ENCODE peak calls at places on chromosomes 2 and 18, in four cellular contexts. K, J, N and O are unnamed samples.

GRCh38 chr2:23649819-23650218 is 264.8 kb downstream of the KLHL29 start:
- DNase-seq in K (no peak), J (no peak), N (peak; percentile 66), O (no peak)

GRCh38 chr2:121382744-121383143 is 97.7 kb upstream of the TFCP2L1 start:
- DNase-seq in K (no peak), J (no peak), N (no peak), O (no peak)

GRCh38 chr2:3598912-3599854 is 4.3 kb downstream of the COLEC11 start:
- DNase-seq in K (no peak), J (no peak), N (no peak), O (no peak)

GRCh38 chr2:25566694-25567093 is 106.7 kb downstream of the DTNB start:
- DNase-seq in K (no peak), J (no peak), N (no peak), O (no peak)

GRCh38 chr2:120844098-120844738 is 108.5 kb downstream of the GLI2 start:
- DNase-seq in K (no peak), J (no peak), N (no peak), O (no peak)

GRCh38 chr2:46878886-46879285 is 36.7 kb downstream of the MCFD2 start:
- DNase-seq in K (no peak), J (peak; percentile 26), N (peak; percentile 78), O (no peak)

GRCh38 chr2:168182850-168183249 is 64.5 kb downstream of the STK39 start:
- DNase-seq in K (no peak), J (no peak), N (no peak), O (no peak)

GRCh38 chr2:183227191-183227590 is 102.9 kb downstream of the NUP35 start:
- DNase-seq in K (no peak), J (no peak), N (no peak), O (no peak)

GRCh38 chr2:210681481-210681880 is 125.1 kb downstream of the CPS1 start:
- DNase-seq in K (no peak), J (no peak), N (no peak), O (no peak)

GRCh38 chr18:51164327-51165290 is 32.9 kb downstream of the MEX3C start:
- DNase-seq in K (no peak), J (no peak), N (no peak), O (no peak)

GRCh38 chr2:43445248-43445647 is 150.6 kb downstream of the THADA start:
- DNase-seq in K (no peak), J (no peak), N (no peak), O (no peak)

GRCh38 chr2:240921319-240922233 is 15.4 kb downstream of the CROCC2 start:
- DNase-seq in K (no peak), J (peak; percentile 10), N (peak; percentile 25), O (no peak)

GRCh38 chr2:159044804-159045286 is 76.4 kb downstream of the TANC1 start:
- DNase-seq in K (no peak), J (no peak), N (no peak), O (no peak)

GRCh38 chr2:16816522-16816921 is 150.9 kb upstream of the CYRIA start:
- DNase-seq in K (no peak), J (no peak), N (no peak), O (no peak)

GRCh38 chr2:40550085-40550484 is 98.2 kb upstream of the SLC8A1 start:
- DNase-seq in K (no peak), J (no peak), N (no peak), O (no peak)

GRCh38 chr2:151180123-151180522 is 81.5 kb downstream of the RBM43 start:
- DNase-seq in K (no peak), J (no peak), N (no peak), O (no peak)

GRCh38 chr2:176553685-176554106 is 284.5 kb downstream of the MTX2 start:
- DNase-seq in K (no peak), J (peak; percentile 50), N (peak; percentile 78), O (no peak)
- TF ChIP-seq TEAD4 in K (no peak), J (no peak), N (no peak), O (no peak)

DNA sequence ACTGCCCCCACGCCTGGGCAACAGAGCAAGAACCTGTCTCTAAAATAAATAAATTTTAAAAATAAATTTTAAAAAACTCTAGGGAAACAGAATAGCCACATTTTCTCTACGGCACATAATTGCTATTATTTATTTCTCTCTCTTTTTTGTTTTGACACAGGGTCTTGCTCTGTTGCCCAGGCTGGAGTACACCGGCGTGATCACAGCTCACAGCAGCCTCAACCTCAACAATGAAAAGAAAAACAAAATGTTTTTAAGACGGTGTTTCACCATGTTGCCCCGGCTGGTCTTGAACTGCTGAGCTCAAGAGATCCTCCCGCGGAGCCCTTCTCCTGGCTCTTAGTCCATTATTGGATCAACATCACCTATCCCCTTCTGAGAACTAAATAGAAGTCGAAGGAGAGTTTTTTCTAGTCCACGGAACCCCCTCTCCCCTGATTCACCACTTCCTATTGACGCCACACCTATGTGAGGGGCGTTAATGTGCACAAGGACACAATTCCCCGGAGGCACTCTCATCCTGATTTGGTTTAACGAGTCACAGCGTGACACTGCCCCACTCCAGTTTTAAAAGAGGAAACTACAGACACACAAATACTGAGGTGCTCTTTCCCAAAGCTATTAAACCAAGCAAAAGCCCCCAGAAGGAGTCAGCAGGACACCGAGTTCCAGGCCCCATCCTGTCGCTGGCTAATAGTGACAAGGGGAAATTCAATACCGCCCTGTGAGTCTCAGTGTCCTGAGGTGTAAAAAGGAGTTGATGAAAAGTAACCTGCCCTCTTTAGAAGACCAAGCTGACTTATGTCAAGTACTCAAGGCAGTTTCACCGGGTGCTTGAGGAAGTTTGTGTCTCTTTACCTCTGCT is 1.1 kb downstream of the NPC1 start:
- DNase-seq in K (no peak), J (no peak), N (peak; percentile 25), O (peak; percentile 42)
- TF ChIP-seq TEAD4 in K (no peak), J (no peak), N (no peak), O (no peak)

GRCh38 chr18:7133181-7133580 is 15.6 kb upstream of the LAMA1 start:
- DNase-seq in K (no peak), J (no peak), N (no peak), O (no peak)
- TF ChIP-seq TEAD4 in K (no peak), J (no peak), N (no peak), O (no peak)

GRCh38 chr2:147049888-147050446 is 794.9 kb upstream of the ACVR2A start:
- DNase-seq in K (no peak), J (no peak), N (no peak), O (no peak)
- TF ChIP-seq TEAD4 in K (no peak), J (no peak), N (no peak), O (no peak)

GRCh38 chr2:205066081-205066480 is 520.8 kb downstream of the PARD3B start:
- DNase-seq in K (no peak), J (no peak), N (no peak), O (no peak)

GRCh38 chr2:205056066-205056678 is 510.9 kb downstream of the PARD3B start:
- DNase-seq in K (no peak), J (no peak), N (no peak), O (no peak)

GRCh38 chr2:205054789-205055188 is 509.5 kb downstream of the PARD3B start:
- DNase-seq in K (no peak), J (no peak), N (peak; percentile 19), O (no peak)

GRCh38 chr2:205058409-205058808 is 513.1 kb downstream of the PARD3B start:
- DNase-seq in K (no peak), J (no peak), N (no peak), O (no peak)

GRCh38 chr2:205060269-205060668 is 515.0 kb downstream of the PARD3B start:
- DNase-seq in K (no peak), J (no peak), N (no peak), O (no peak)
- TF ChIP-seq TEAD4 in K (no peak), J (no peak), N (no peak), O (no peak)

GRCh38 chr18:26943906-26944305 is 78.4 kb upstream of the AQP4 start:
- DNase-seq in K (no peak), J (no peak), N (no peak), O (no peak)

GRCh38 chr18:26941608-26942007 is 76.1 kb upstream of the AQP4 start:
- DNase-seq in K (no peak), J (no peak), N (no peak), O (no peak)

GRCh38 chr18:26940744-26941398 is 75.4 kb upstream of the AQP4 start:
- DNase-seq in K (no peak), J (no peak), N (no peak), O (no peak)
- TF ChIP-seq TEAD4 in K (no peak), J (no peak), N (no peak), O (no peak)

GRCh38 chr2:98377569-98377968 is 31.3 kb downstream of the CNGA3 start:
- DNase-seq in K (no peak), J (no peak), N (no peak), O (no peak)

GRCh38 chr2:98380203-98380535 is 33.9 kb downstream of the CNGA3 start:
- DNase-seq in K (no peak), J (no peak), N (no peak), O (no peak)

GRCh38 chr2:98376996-98377395 is 30.7 kb downstream of the CNGA3 start:
- DNase-seq in K (no peak), J (no peak), N (no peak), O (no peak)

GRCh38 chr2:98379311-98380202 is 33.3 kb downstream of the CNGA3 start:
- DNase-seq in K (no peak), J (no peak), N (no peak), O (no peak)

GRCh38 chr2:98378901-98379300 is 32.6 kb downstream of the CNGA3 start:
- DNase-seq in K (no peak), J (no peak), N (no peak), O (no peak)
- TF ChIP-seq TEAD4 in K (no peak), J (no peak), N (no peak), O (no peak)

DNA sequence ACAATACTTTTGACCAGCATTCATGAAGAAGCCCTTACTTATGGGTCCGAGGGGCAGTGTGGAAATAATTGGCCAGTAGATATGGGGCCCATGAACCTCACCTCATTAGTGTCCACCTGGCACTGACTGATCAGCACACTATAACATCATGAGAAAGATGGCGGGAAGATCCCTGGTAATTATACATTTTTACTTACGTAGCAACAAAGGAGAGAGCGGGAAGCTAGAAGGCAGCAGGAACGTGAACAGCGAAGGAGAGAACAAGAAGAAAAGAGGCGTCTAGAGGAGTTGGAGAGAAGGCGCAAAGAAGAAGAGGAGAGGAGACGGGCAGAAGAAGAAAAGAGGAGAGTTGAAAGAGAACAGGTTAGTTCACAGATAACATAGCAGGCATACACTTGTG is 136.0 kb upstream of the IL1R2 start:
- DNase-seq in K (no peak), J (no peak), N (no peak), O (no peak)
- TF ChIP-seq TEAD4 in K (no peak), J (no peak), N (no peak), O (no peak)

GRCh38 chr2:157264099-157264498 is 6.6 kb downstream of the GALNT5 start:
- DNase-seq in K (no peak), J (no peak), N (no peak), O (no peak)
- TF ChIP-seq TEAD4 in K (no peak), J (no peak), N (no peak), O (no peak)